ENCODE peak calls at places on chromosomes 5 and 9, in four cellular contexts. J is A549, O is GM12892, N is HepG2. B is an unnamed sample.

GRCh38 chr5:121573844-121574243 is 277.8 kb upstream of the FTMT start:
- DNase-seq in N (no peak), J (no peak), O (no peak), B (no peak)

GRCh38 chr5:126384985-126385384 is 38.2 kb upstream of the GRAMD2B start:
- DNase-seq in J (no peak), O (no peak), N (no peak), B (peak; percentile 23)

GRCh38 chr9:136339173-136339957 is 12.0 kb downstream of the GPSM1 start:
- DNase-seq in O (peak; percentile 80), N (peak; percentile 62), J (peak; percentile 74), B (peak; percentile 98)

GRCh38 chr5:59893436-59894227 is at the start of gene PDE4D:
- DNase-seq in J (peak; percentile 26), O (no peak), N (no peak), B (peak; percentile 35)

GRCh38 chr5:151123897-151124751 is 33.5 kb downstream of the ANXA6 start:
- DNase-seq in N (no peak), J (peak; percentile 20), O (peak; percentile 68), B (peak; percentile 31)

GRCh38 chr9:35481347-35481975 is 8.4 kb upstream of the RUSC2 start:
- DNase-seq in N (peak; percentile 54), J (peak; percentile 75), O (no peak), B (peak; percentile 24)

GRCh38 chr5:139903450-139903804 is 107.8 kb downstream of the PSD2 start:
- DNase-seq in N (no peak), O (no peak), J (no peak), B (no peak)

GRCh38 chr5:96609369-96609768 is 52.8 kb upstream of the CAST start:
- DNase-seq in J (no peak), O (no peak), N (no peak), B (no peak)

GRCh38 chr9:77291714-77292113 is 114.4 kb downstream of the VPS13A start:
- DNase-seq in J (peak; percentile 29), O (no peak), N (peak; percentile 9), B (peak; percentile 15)

GRCh38 chr5:168292783-168293696 is 1.6 kb downstream of the WWC1 start:
- DNase-seq in N (no peak), J (no peak), O (no peak), B (no peak)

GRCh38 chr9:113617550-113617949 is 154.0 kb downstream of the RGS3 start:
- DNase-seq in N (no peak), J (no peak), O (no peak), B (no peak)

GRCh38 chr5:168282120-168282519 is 9.3 kb upstream of the WWC1 start:
- DNase-seq in N (peak; percentile 52), J (no peak), O (no peak), B (no peak)

GRCh38 chr9:86714976-86715375 is 232.3 kb downstream of the GAS1 start:
- DNase-seq in O (no peak), N (no peak), J (no peak), B (no peak)

GRCh38 chr5:159095218-159095617 is 4.5 kb downstream of the EBF1 start:
- DNase-seq in N (no peak), O (no peak), J (no peak), B (no peak)

GRCh38 chr9:12968093-12968492 is 193.3 kb downstream of the LURAP1L start:
- DNase-seq in N (no peak), O (no peak), J (no peak), B (no peak)

GRCh38 chr9:70988551-70988950 is 132.9 kb downstream of the TRPM3 start:
- DNase-seq in J (no peak), N (no peak), O (no peak), B (no peak)

GRCh38 chr5:76855961-76856360 is 6.1 kb downstream of the S100Z start:
- DNase-seq in O (no peak), N (no peak), J (no peak), B (no peak)

GRCh38 chr5:149921597-149921996 is 23.0 kb downstream of the PDE6A start:
- DNase-seq in J (no peak), N (no peak), O (no peak), B (no peak)

GRCh38 chr5:81779125-81779934 is 28.4 kb upstream of the SSBP2 start:
- DNase-seq in O (no peak), J (no peak), N (no peak), B (peak; percentile 12)

GRCh38 chr9:135166566-135166965 is 79.1 kb downstream of the OLFM1 start:
- DNase-seq in O (no peak), J (no peak), N (no peak), B (peak; percentile 63)

GRCh38 chr9:14812806-14813205 is 90.3 kb upstream of the CER1 start:
- DNase-seq in O (no peak), N (no peak), J (no peak), B (no peak)

GRCh38 chr9:98503867-98504800 is 204.6 kb downstream of the GABBR2 start:
- DNase-seq in N (no peak), J (no peak), O (no peak), B (no peak)

GRCh38 chr5:108260858-108261170 is 121.1 kb downstream of the FBXL17 start:
- DNase-seq in J (no peak), O (no peak), N (no peak), B (no peak)

DNA sequence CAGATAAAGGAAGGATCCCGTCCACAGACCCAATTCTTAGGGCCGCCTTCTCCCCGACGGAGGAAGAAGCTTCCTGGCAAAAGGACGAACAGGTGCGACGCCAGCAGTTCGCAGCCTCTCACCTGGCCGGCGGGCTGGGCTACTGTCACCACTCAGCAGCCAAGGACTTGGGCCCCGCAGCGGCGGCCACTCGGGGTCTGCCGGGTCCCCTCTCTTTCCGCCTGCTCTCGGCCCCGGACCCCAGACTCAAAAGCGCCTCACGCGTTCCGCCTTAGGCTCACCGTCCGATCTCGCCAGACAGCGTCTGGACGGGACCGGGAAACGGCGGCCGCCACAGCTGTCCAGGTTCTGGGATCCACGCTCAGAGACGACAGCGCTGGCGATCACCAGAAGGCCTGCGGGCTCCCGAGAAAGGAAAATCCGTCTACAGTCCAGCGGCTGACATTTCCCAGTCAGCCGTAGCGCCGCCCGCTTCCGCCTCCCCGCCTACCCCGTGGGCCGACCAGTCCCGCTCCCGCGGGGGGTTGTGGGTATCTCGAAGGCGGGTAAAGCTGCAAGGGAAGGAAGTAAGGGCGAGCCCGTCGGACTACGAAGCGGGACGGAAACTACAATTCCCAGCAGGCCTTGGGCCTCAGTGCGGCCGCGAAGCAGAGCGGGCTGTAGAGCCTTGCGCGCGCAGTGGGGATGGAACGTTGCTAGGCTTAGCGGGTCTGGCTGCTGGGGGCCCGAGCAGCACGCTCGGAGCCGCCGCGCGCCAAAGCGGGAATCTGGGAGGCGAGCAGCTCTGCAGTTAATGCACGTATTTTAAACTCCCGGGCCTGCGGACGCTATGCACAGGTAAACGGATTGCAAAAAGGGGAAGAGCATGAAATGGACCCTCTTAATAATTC is at the start of the genes LMBRD2 and SKP2:
- DNase-seq in J (peak; percentile 95), N (peak; percentile 95), O (peak; percentile 82), B (peak; percentile 92)
- TF ChIP-seq POLR2A in J (peak; percentile 82), N (peak; percentile 81), O (peak; percentile 70), B (peak; percentile 88)

GRCh38 chr5:132269635-132270344 is 12.3 kb downstream of the PDLIM4 start:
- DNase-seq in N (no peak), O (no peak), J (no peak), B (no peak)

GRCh38 chr5:132272341-132273210 is 15.1 kb downstream of the PDLIM4 start:
- DNase-seq in O (no peak), N (peak; percentile 38), J (peak; percentile 75), B (no peak)

GRCh38 chr5:132270706-132271105 is 13.2 kb downstream of the PDLIM4 start:
- DNase-seq in O (no peak), J (no peak), N (no peak), B (no peak)

GRCh38 chr5:132270345-132270685 is 12.8 kb downstream of the PDLIM4 start:
- DNase-seq in O (no peak), J (no peak), N (no peak), B (no peak)

DNA sequence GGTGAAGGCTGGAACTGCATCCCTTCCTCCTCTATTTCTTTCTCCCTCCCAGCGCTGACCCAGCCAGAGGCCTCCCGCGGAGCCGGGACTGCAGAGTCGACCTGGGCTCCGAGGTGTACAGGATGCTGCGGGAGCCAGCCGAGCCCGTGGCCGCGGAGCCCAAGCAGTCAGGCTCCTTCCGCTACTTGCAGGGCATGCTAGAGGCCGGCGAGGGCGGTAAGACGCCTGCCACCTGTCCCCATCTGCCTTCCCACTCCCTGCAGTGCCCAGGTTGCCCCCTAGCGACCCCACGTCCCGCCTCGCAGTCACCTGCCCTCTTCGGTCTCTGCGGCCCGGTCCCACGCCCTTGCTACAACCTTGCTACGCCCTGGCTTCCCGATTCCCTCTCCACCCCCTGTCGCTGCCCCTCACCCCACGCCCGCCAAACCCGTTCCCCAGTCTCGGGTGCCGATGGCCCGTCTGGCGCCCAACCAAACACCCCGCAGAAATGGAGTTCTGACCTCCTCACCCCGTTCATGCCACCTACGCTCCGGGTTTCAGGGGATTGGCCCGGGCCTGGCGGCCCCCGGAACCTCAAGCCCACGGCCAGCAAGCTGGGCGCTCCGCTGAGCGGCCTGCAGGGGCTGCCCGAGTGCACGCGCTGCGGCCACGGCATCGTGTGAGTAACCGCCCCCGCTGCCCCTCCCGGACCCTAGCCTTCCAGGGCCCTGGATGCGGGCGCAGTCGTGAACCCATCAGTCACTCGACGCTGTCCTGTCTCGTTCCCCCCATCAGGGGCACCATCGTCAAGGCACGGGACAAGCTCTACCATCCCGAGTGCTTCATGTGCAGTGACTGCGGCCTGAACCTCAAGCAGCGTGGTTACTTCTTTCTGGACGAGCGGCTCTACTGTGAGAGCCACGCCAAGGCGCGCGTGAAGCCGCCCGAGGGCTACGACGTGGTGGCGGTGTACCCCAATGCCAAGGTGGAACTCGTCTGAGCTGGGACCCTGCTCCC is 14.1 kb downstream of the PDLIM4 start:
- DNase-seq in J (no peak), N (no peak), O (no peak), B (no peak)
- TF ChIP-seq POLR2A in J (no peak), N (no peak), O (no peak), B (no peak)

DNA sequence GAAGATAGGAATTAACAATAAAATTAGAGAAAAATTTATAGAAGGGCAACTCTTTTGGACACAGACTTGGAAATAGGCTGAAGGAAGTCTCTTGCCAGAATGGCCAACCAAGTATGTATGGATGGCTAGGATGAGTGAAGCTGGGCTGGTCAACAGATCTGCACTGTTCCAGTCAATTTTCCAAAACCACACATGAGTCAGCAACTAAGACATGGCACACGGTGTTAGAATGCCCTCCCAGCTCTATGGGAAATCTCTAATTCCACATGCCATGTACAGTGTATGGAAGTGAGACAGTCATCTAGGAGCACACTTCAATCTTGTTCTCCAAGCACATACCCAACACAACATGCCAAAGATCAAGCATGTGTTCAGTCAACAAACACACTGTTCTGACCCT is 129.6 kb downstream of the GLIS3 start:
- DNase-seq in J (no peak), O (no peak), N (no peak), B (no peak)
- TF ChIP-seq POLR2A in J (no peak), O (no peak), N (no peak), B (no peak)

DNA sequence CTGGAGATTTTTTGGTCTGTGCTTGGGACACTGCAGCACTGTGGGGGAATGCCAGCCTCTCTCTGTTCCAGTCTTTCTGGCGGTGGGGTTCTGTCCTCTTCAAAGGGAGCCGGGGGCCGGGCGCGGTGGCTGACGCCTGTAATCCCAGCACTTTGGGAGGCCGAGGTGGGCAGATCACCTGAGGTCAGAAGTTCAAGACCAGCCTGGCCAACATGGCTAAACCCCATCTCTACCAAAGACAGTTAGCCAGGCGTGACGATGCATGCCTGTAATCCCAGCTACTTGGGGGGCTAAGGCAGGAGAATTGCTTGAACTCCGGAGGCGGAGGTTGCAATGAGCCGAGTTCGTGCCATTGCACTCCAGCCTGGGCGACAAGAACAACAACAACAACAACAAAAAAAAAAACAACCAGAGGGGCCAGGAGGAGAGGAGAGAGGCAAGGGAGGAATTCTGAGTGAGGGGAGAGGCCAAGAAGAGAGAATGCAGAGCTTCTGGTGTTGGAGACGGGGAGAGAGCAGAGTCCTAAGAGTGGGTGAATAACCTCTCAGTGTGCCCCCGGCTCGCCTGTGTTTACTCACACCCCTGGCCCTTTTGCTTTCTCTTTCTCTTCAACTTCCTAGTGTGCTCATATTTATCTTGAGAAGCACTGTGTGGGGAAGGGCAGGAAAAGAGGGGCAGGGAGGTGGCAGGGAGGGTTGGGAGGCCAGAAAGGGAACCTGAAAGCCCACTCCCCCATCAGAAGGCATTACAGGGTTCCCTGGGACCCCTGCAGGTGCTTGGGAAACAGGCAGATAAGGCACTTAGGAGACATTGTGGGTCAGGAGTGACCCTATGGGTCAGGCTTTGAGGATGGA is 3.2 kb upstream of the SET start:
- DNase-seq in J (no peak), O (no peak), N (no peak), B (no peak)
- TF ChIP-seq POLR2A in J (no peak), O (no peak), N (no peak), B (no peak)